ENCODE peak calls at places on chromosomes 12 and 14, in five cellular contexts. S is Peyer's patch, D is K562, O is endodermal cell, Q is left lung. N is an unnamed sample.

GRCh38 chr12:1907652-1908611 is 10.5 kb downstream of the CACNA2D4 start:
- DNase-seq in S (no peak), D (peak; percentile 7), O (peak; percentile 82), Q (peak; percentile 76), N (no peak)

GRCh38 chr14:26282578-26282977 is 315.3 kb downstream of the NOVA1 start:
- DNase-seq in S (no peak), D (no peak), O (peak; percentile 49), Q (no peak), N (no peak)

GRCh38 chr12:104801427-104801826 is 156.7 kb downstream of the SLC41A2 start:
- DNase-seq in S (no peak), D (no peak), O (no peak), Q (no peak), N (no peak)

GRCh38 chr14:80930836-80931389 is 10.6 kb downstream of the CEP128 start:
- DNase-seq in S (peak; percentile 61), D (no peak), O (no peak), Q (no peak), N (peak; percentile 13)

GRCh38 chr14:68970096-68970612 is 8.9 kb downstream of the ACTN1 start:
- DNase-seq in S (no peak), D (no peak), O (peak; percentile 50), Q (no peak), N (peak; percentile 59)

GRCh38 chr12:63917864-63918742 is 73.6 kb downstream of the SRGAP1 start:
- DNase-seq in S (no peak), D (no peak), O (no peak), Q (no peak), N (no peak)

GRCh38 chr14:79721399-79722084 is 489.8 kb downstream of the DIO2 start:
- DNase-seq in S (no peak), D (no peak), O (no peak), Q (no peak), N (no peak)

GRCh38 chr14:23043749-23044148 is 1.7 kb downstream of the PSMB11 start:
- DNase-seq in S (no peak), D (no peak), O (peak; percentile 52), Q (no peak), N (no peak)

GRCh38 chr12:26870491-26871419 is 37.8 kb upstream of the ITPR2 start:
- DNase-seq in S (no peak), D (no peak), O (no peak), Q (no peak), N (no peak)

GRCh38 chr14:68848253-68848652 is 55.4 kb upstream of the ZFP36L1 start:
- DNase-seq in S (no peak), D (no peak), O (no peak), Q (no peak), N (no peak)

GRCh38 chr12:91357381-91357780 is 174.8 kb upstream of the DCN start:
- DNase-seq in S (no peak), D (no peak), O (no peak), Q (no peak), N (no peak)

GRCh38 chr12:40010899-40011774 is 94.7 kb downstream of the SLC2A13 start:
- DNase-seq in S (peak; percentile 55), D (peak; percentile 53), O (peak; percentile 87), Q (no peak), N (peak; percentile 46)

GRCh38 chr14:23562822-23563472 is 4.6 kb downstream of the AP1G2 start:
- DNase-seq in S (peak; percentile 47), D (peak; percentile 61), O (peak; percentile 89), Q (no peak), N (peak; percentile 49)

GRCh38 chr12:643478-644292 is 19.6 kb downstream of the NINJ2 start:
- DNase-seq in S (peak; percentile 45), D (peak; percentile 28), O (peak; percentile 59), Q (peak; percentile 80), N (no peak)

GRCh38 chr12:44193281-44193680 is 357.4 kb downstream of the TMEM117 start:
- DNase-seq in S (no peak), D (no peak), O (no peak), Q (no peak), N (no peak)

GRCh38 chr12:104623920-104624319 is 167.2 kb downstream of the CHST11 start:
- DNase-seq in S (no peak), D (no peak), O (peak; percentile 41), Q (no peak), N (no peak)

GRCh38 chr12:4224211-4224878 is 49.2 kb upstream of the CCND2 start:
- DNase-seq in S (no peak), D (no peak), O (no peak), Q (no peak), N (no peak)

GRCh38 chr12:57553343-57554202 is 3.7 kb downstream of the KIF5A start:
- DNase-seq in S (no peak), D (peak; percentile 26), O (no peak), Q (no peak), N (no peak)

GRCh38 chr14:61564623-61565091 is 130.7 kb upstream of the HIF1A start:
- DNase-seq in S (no peak), D (peak; percentile 44), O (no peak), Q (no peak), N (no peak)

GRCh38 chr12:113273053-113273725 is 51.9 kb downstream of the TPCN1 start:
- DNase-seq in S (no peak), D (no peak), O (peak; percentile 67), Q (no peak), N (no peak)

GRCh38 chr12:27396416-27396815 is 50.1 kb upstream of the SMCO2 start:
- DNase-seq in S (no peak), D (no peak), O (no peak), Q (no peak), N (no peak)

GRCh38 chr12:124742111-124742510 is 121.6 kb downstream of the SCARB1 start:
- DNase-seq in S (no peak), D (no peak), O (no peak), Q (no peak), N (no peak)

GRCh38 chr12:90244232-90244631 is 535.6 kb upstream of the ATP2B1 start:
- DNase-seq in S (no peak), D (no peak), O (no peak), Q (no peak), N (no peak)

GRCh38 chr12:85425926-85426325 is 145.9 kb downstream of the ALX1 start:
- DNase-seq in S (no peak), D (no peak), O (no peak), Q (peak; percentile 2), N (no peak)

DNA sequence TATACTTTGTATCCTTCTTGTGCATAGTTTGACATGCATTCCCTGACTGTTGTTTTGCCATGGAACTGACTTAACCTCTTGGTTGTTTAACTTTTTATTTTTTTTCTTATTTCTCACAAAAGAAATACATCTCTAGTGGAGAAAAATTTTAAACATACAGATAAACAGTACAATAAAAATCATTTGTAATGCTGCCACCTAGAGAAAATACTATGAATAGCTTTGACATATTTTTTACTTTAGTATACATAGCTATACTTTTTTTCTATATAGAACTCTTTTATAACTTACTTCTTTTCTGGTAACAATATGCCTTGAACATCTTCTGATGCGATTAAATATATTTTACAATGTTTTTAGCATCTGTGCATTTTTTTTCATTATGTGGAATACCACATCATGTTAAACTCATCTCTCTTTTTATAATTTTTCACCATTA is 184.5 kb downstream of the AKAP6 start:
- DNase-seq in S (no peak), D (no peak), O (no peak), Q (no peak), N (no peak)
- H3K27ac ChIP-seq in S (peak overlapping the region; percentile 3), D (no peak overlapping the region), O (no peak overlapping the region), Q (no peak overlapping the region), N (no peak overlapping the region)

GRCh38 chr14:106786697-106787096 is 1260.3 kb downstream of the TMEM121 start:
- DNase-seq in S (no peak), D (no peak), O (no peak), Q (no peak), N (no peak)
- H3K9me3 ChIP-seq in S (no peaks in the 10 kb centered on the region), D (no peaks in the 10 kb centered on the region), O (peaks cover 74% of the 10 kb centered on the region), Q (no peaks in the 10 kb centered on the region), N (no peaks in the 10 kb centered on the region)

DNA sequence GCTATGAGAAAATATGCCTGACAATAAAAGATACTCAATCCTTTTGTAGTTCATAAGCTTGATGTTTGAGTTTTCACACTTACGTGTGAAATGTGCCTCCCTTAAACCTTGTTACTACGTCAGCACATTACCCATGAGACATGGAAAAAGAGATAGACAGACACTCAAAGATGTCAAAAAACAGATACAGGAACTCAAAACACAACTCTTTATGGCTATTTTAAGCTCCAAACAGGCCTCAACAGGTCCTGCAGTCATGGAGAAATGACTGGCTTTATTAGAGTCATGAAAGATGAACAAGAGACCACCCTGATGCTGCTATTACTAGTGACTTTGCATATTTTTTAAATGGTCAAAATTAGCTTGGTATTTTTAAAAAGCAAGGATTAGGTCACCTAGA is 184.5 kb downstream of the MON2 start:
- DNase-seq in S (no peak), D (no peak), O (no peak), Q (no peak), N (no peak)
- H3K27ac ChIP-seq in S (no peak overlapping the region), D (no peak overlapping the region), O (no peak overlapping the region), Q (no peak overlapping the region), N (no peak overlapping the region)

GRCh38 chr14:97618917-97619690 is 821.9 kb downstream of the VRK1 start:
- DNase-seq in S (no peak), D (no peak), O (no peak), Q (no peak), N (no peak)

GRCh38 chr14:97620071-97620470 is 822.9 kb downstream of the VRK1 start:
- DNase-seq in S (no peak), D (no peak), O (no peak), Q (no peak), N (no peak)

DNA sequence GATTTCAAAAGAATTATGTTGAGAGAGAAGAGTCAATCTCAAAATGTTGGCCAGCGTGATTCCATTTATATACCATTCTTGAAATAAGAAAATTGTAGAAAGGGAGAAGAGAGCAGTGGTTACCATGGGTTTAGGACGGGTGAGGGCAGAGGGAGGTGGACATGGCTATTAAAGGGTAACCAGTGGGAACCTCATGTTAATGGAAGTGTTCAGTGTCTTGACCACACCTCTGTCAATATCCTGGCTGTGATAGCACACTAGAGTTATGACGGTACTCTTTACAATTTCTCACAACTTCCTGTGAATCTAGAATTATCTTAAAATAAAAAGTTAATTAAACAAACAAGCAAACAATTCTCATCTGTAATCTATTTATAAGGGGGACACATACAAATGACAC is 821.2 kb downstream of the VRK1 start:
- DNase-seq in S (no peak), D (no peak), O (no peak), Q (no peak), N (no peak)
- H3K9me3 ChIP-seq in S (peaks cover 8% of the 10 kb centered on the region), D (no peaks in the 10 kb centered on the region), O (peaks cover 17% of the 10 kb centered on the region), Q (peaks cover 21% of the 10 kb centered on the region), N (peaks cover 14% of the 10 kb centered on the region)

GRCh38 chr12:53073881-53074280 is 5.3 kb downstream of the SPRYD3 start:
- DNase-seq in S (no peak), D (no peak), O (no peak), Q (no peak), N (no peak)

GRCh38 chr12:53069621-53070410 is 9.4 kb downstream of the SPRYD3 start:
- DNase-seq in S (no peak), D (no peak), O (peak; percentile 53), Q (peak; percentile 23), N (no peak)

GRCh38 chr12:53070901-53071492 is 8.2 kb downstream of the SPRYD3 start:
- DNase-seq in S (no peak), D (no peak), O (peak; percentile 77), Q (no peak), N (no peak)

GRCh38 chr12:53074290-53074998 is 4.7 kb downstream of the SPRYD3 start:
- DNase-seq in S (no peak), D (no peak), O (peak; percentile 34), Q (no peak), N (no peak)

GRCh38 chr12:53071591-53072551 is 7.3 kb downstream of the SPRYD3 start:
- DNase-seq in S (no peak), D (peak; percentile 85), O (peak; percentile 86), Q (no peak), N (no peak)
- H3K27ac ChIP-seq in S (peak overlapping the region; percentile 69), D (peak overlapping the region; percentile 44), O (peak overlapping the region; percentile 24), Q (peak overlapping the region; percentile 67), N (no peak overlapping the region)

GRCh38 chr14:105247715-105248367 is 492 bp upstream of the BTBD6 start:
- DNase-seq in S (no peak), D (no peak), O (no peak), Q (peak; percentile 78), N (no peak)
- H3K9me3 ChIP-seq in S (no peaks in the 10 kb centered on the region), D (no peaks in the 10 kb centered on the region), O (no peaks in the 10 kb centered on the region), Q (no peaks in the 10 kb centered on the region), N (no peaks in the 10 kb centered on the region)